ENCODE peak calls at places on chromosomes 3 and 15, in five cellular contexts. P is H1, S is K562, B is SK-N-SH, V is HepG2. M is an unnamed sample.

GRCh38 chr15:94535298-94536048 is 304.1 kb downstream of the MCTP2 start:
- DNase-seq in P (no peak), S (no peak), B (no peak), V (no peak), M (no peak)

GRCh38 chr3:126340943-126341754 is 16.1 kb downstream of the KLF15 start:
- DNase-seq in P (no peak), S (no peak), B (no peak), V (peak), M (no peak)

GRCh38 chr15:73794501-73795133 is 41.5 kb upstream of the INSYN1 start:
- DNase-seq in P (no peak), S (no peak), B (no peak), V (no peak), M (peak)

GRCh38 chr15:100131321-100132224 is 210.2 kb downstream of the ADAMTS17 start:
- DNase-seq in P (no peak), S (peak), B (no peak), V (peak), M (no peak)

GRCh38 chr3:155701882-155702465 is 42.9 kb downstream of the PLCH1 start:
- DNase-seq in P (no peak), S (peak), B (peak), V (peak), M (peak)

GRCh38 chr3:143581972-143582722 is 266.1 kb downstream of the SLC9A9 start:
- DNase-seq in P (no peak), S (no peak), B (no peak), V (no peak), M (no peak)

GRCh38 chr15:73114064-73114463 is 61.8 kb downstream of the NEO1 start:
- DNase-seq in P (peak), S (no peak), B (no peak), V (no peak), M (no peak)

GRCh38 chr3:183579967-183580720 is 24.6 kb upstream of the KLHL6 start:
- DNase-seq in P (no peak), S (no peak), B (no peak), V (no peak), M (no peak)

GRCh38 chr15:70152070-70152480 is 54.4 kb upstream of the TLE3 start:
- DNase-seq in P (no peak), S (no peak), B (no peak), V (no peak), M (no peak)

GRCh38 chr15:59252137-59252536 is 45.5 kb downstream of the LDHAL6B start:
- DNase-seq in P (no peak), S (no peak), B (no peak), V (no peak), M (no peak)

GRCh38 chr15:34437687-34438086 is at the start of gene GOLGA8A:
- DNase-seq in P (peak), S (peak), B (peak), V (peak), M (no peak)

GRCh38 chr3:27666708-27667107 is 55.4 kb downstream of the EOMES start:
- DNase-seq in P (peak), S (no peak), B (peak), V (no peak), M (peak)

GRCh38 chr3:193871093-193871485 is 264.9 kb upstream of the HES1 start:
- DNase-seq in P (no peak), S (no peak), B (peak), V (no peak), M (no peak)

GRCh38 chr3:193870376-193871092 is 265.4 kb upstream of the HES1 start:
- DNase-seq in P (no peak), S (no peak), B (no peak), V (no peak), M (peak)

GRCh38 chr3:193873802-193874201 is 262.1 kb upstream of the HES1 start:
- DNase-seq in P (no peak), S (no peak), B (no peak), V (no peak), M (no peak)

GRCh38 chr3:193874512-193874911 is 261.4 kb upstream of the HES1 start:
- DNase-seq in P (no peak), S (no peak), B (no peak), V (no peak), M (no peak)

GRCh38 chr3:193872265-193872753 is 263.6 kb upstream of the HES1 start:
- DNase-seq in P (no peak), S (peak), B (peak), V (peak), M (peak)
- TF ChIP-seq JUND in P (no peak), S (peak), B (peak), V (no peak), M (peak)

DNA sequence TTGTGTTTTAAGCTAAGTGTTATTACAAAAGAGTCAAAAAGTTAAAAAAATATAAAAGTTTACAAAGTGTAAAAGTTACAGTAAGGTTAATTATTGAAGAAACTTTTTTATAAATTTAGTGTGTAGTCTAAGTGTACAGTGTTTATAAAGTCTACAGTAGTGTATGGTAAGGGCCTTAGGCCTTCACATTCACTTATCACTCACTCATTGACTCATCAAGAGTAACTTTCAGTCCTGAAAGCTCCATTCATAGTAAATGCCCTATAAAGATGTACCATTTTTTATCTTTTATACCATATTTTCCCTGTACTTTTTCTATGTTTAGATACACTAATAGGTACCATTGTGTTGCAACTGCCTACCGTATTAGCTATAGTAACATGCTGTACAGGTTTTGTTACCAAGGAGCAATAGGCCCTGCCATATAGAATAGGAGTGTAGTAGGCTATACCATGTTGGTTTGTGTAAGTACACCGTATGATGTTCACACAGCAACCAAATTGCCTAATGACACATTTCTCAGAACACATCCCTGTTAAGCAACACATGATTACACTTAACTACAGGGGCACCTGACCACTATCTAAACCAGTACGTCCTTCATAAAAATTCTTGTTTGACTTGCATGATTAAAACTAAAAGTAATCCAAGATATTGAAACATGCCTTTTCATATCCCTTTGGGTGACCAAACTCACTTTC is 17.2 kb downstream of the RAD18 start:
- DNase-seq in P (no peak), S (no peak), B (no peak), V (no peak), M (no peak)
- TF ChIP-seq JUND in P (no peak), S (no peak), B (no peak), V (no peak), M (no peak)

GRCh38 chr15:43185161-43186002 is at the start of gene CCNDBP1:
- DNase-seq in P (peak), S (peak), B (peak), V (peak), M (peak)
- TF ChIP-seq JUND in P (no peak), S (no peak), B (no peak), V (no peak), M (no peak)

GRCh38 chr15:79849789-79850188 is 47.0 kb downstream of the MTHFS start:
- DNase-seq in P (no peak), S (peak), B (peak), V (peak), M (no peak)
- TF ChIP-seq JUND in P (no peak), S (no peak), B (no peak), V (no peak), M (no peak)

GRCh38 chr3:140186421-140186920 is 251.5 kb downstream of the CLSTN2 start:
- DNase-seq in P (no peak), S (no peak), B (peak), V (no peak), M (no peak)
- TF ChIP-seq JUND in P (no peak), S (no peak), B (no peak), V (no peak), M (no peak)

GRCh38 chr3:99921986-99922385 is 104.3 kb downstream of the CMSS1 start:
- DNase-seq in P (no peak), S (no peak), B (no peak), V (no peak), M (no peak)

GRCh38 chr3:99928758-99929408 is 111.2 kb downstream of the CMSS1 start:
- DNase-seq in P (no peak), S (no peak), B (no peak), V (no peak), M (no peak)

GRCh38 chr3:99923873-99924272 is 106.2 kb downstream of the CMSS1 start:
- DNase-seq in P (no peak), S (no peak), B (no peak), V (peak), M (no peak)

GRCh38 chr3:99927651-99928390 is 110.2 kb downstream of the CMSS1 start:
- DNase-seq in P (no peak), S (no peak), B (no peak), V (no peak), M (no peak)

GRCh38 chr3:99925584-99925983 is 107.9 kb downstream of the CMSS1 start:
- DNase-seq in P (no peak), S (no peak), B (peak), V (no peak), M (no peak)
- TF ChIP-seq JUND in P (no peak), S (no peak), B (peak), V (no peak), M (no peak)

GRCh38 chr15:88450125-88450798 is 16.9 kb downstream of the MRPL46 start:
- DNase-seq in P (peak), S (peak), B (peak), V (peak), M (peak)

GRCh38 chr15:88447741-88448140 is 19.4 kb downstream of the MRPL46 start:
- DNase-seq in P (no peak), S (no peak), B (no peak), V (no peak), M (no peak)

GRCh38 chr15:88449581-88449980 is 17.6 kb downstream of the MRPL46 start:
- DNase-seq in P (no peak), S (no peak), B (no peak), V (no peak), M (no peak)

GRCh38 chr15:88447206-88447605 is 20.0 kb downstream of the MRPL46 start:
- DNase-seq in P (no peak), S (no peak), B (no peak), V (no peak), M (no peak)

DNA sequence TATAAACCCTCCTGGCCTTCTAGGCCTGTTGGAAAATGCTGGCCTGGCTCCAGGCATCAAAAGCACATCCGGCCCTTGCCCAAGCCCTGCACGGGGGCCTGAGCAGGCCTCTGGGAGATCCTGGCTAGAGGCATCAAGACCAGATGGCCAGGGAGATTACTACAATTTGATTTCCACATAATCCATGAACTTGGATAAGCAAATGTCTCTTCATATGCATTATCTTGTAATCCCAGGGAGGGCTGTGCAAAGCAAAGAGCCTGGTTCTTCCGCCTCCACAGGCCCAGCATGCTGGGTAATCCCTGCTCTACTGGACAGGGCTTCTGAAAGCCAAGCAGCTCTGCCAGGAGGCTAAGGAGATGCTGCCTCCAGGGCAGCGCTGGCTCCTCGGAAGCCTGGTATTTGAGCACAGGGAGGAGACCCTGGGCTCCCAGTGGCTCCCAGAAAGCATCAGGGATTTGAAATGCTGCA is 18.2 kb downstream of the MRPL46 start:
- DNase-seq in P (no peak), S (no peak), B (peak), V (no peak), M (no peak)
- TF ChIP-seq JUND in P (no peak), S (no peak), B (no peak), V (no peak), M (no peak)

GRCh38 chr3:131922356-131922755 is 112.5 kb downstream of the CPNE4 start:
- DNase-seq in P (no peak), S (no peak), B (no peak), V (no peak), M (no peak)
- TF ChIP-seq JUND in P (no peak), S (no peak), B (no peak), V (no peak), M (no peak)

GRCh38 chr3:42731476-42732195 is 29.0 kb upstream of the HHATL start:
- DNase-seq in P (no peak), S (no peak), B (no peak), V (no peak), M (no peak)
- TF ChIP-seq JUND in P (no peak), S (no peak), B (no peak), V (no peak), M (no peak)

M was measured in T47D.